ENCODE peak calls at places on chromosomes 3 and 15, in six cellular contexts. H is NB4, S is HepG2, N is lower leg skin, J is uterus, C is spleen. I is an unnamed sample.

GRCh38 chr15:34647569-34648334 is 64.3 kb upstream of the GOLGA8B start:
- DNase-seq in H (peak), S (no peak), N (peak), J (no peak), C (no peak), I (peak)

GRCh38 chr3:64039273-64039672 is 16.0 kb upstream of the PSMD6 start:
- DNase-seq in H (no peak), S (no peak), N (no peak), J (no peak), C (no peak), I (no peak)

GRCh38 chr3:60064210-60065178 is 1014.7 kb upstream of the CFAP20DC start:
- DNase-seq in H (no peak), S (no peak), N (no peak), J (no peak), C (no peak), I (no peak)

GRCh38 chr15:42035362-42035761 is 14.5 kb upstream of the PLA2G4E start:
- DNase-seq in H (peak), S (no peak), N (peak), J (no peak), C (no peak), I (no peak)

GRCh38 chr3:70989174-70989573 is 594.4 kb downstream of the FOXP1 start:
- DNase-seq in H (no peak), S (no peak), N (no peak), J (no peak), C (no peak), I (no peak)

GRCh38 chr3:159158213-159158612 is 356.4 kb downstream of the MFSD1 start:
- DNase-seq in H (no peak), S (no peak), N (no peak), J (no peak), C (no peak), I (no peak)

GRCh38 chr15:81809543-81809942 is 236.3 kb downstream of the MEX3B start:
- DNase-seq in H (peak), S (peak), N (no peak), J (no peak), C (no peak), I (peak)

GRCh38 chr3:134839990-134840389 is 44.9 kb downstream of the EPHB1 start:
- DNase-seq in H (peak), S (no peak), N (no peak), J (no peak), C (no peak), I (no peak)

GRCh38 chr3:96294143-96294542 is 520.3 kb upstream of the EPHA6 start:
- DNase-seq in H (peak), S (no peak), N (no peak), J (no peak), C (no peak), I (no peak)

GRCh38 chr3:141100531-141101320 is 49.6 kb downstream of the SPSB4 start:
- DNase-seq in H (no peak), S (no peak), N (no peak), J (peak), C (no peak), I (no peak)

GRCh38 chr3:113663324-113663750 is 33.1 kb downstream of the USF3 start:
- DNase-seq in H (no peak), S (peak), N (no peak), J (no peak), C (no peak), I (no peak)

GRCh38 chr3:119562307-119562961 is 3.0 kb upstream of the CD80 start:
- DNase-seq in H (peak), S (no peak), N (no peak), J (no peak), C (no peak), I (peak)

GRCh38 chr3:49004352-49005297 is 2.6 kb upstream of the WDR6 start:
- DNase-seq in H (no peak), S (peak), N (no peak), J (no peak), C (no peak), I (peak)

GRCh38 chr3:156825795-156826143 is 384 bp upstream of the LEKR1 start:
- DNase-seq in H (no peak), S (no peak), N (no peak), J (no peak), C (no peak), I (no peak)

GRCh38 chr3:156820687-156821070 is 5.5 kb upstream of the LEKR1 start:
- DNase-seq in H (peak), S (no peak), N (no peak), J (no peak), C (no peak), I (no peak)

GRCh38 chr3:156831006-156831405 is 4.9 kb downstream of the LEKR1 start:
- DNase-seq in H (no peak), S (no peak), N (no peak), J (no peak), C (no peak), I (no peak)

GRCh38 chr3:156826896-156827882 is 1.0 kb downstream of the LEKR1 start:
- DNase-seq in H (no peak), S (no peak), N (no peak), J (no peak), C (no peak), I (no peak)

GRCh38 chr3:156826144-156826895 is at the start of gene LEKR1:
- DNase-seq in H (peak), S (peak), N (peak), J (peak), C (peak), I (peak)
- TF ChIP-seq POLR2A in H (peak), S (peak), N (no peak), J (peak), C (no peak), I (peak)

GRCh38 chr3:98581474-98581873 is 11.9 kb downstream of the CPOX start:
- DNase-seq in H (no peak), S (no peak), N (no peak), J (no peak), C (no peak), I (no peak)
- TF ChIP-seq POLR2A in H (no peak), S (no peak), N (no peak), J (no peak), C (no peak), I (no peak)

GRCh38 chr15:73927476-73928240 is 1.4 kb downstream of the LOXL1 start:
- DNase-seq in H (peak), S (no peak), N (no peak), J (peak), C (peak), I (peak)
- TF ChIP-seq POLR2A in H (no peak), S (no peak), N (no peak), J (peak), C (no peak), I (no peak)

DNA sequence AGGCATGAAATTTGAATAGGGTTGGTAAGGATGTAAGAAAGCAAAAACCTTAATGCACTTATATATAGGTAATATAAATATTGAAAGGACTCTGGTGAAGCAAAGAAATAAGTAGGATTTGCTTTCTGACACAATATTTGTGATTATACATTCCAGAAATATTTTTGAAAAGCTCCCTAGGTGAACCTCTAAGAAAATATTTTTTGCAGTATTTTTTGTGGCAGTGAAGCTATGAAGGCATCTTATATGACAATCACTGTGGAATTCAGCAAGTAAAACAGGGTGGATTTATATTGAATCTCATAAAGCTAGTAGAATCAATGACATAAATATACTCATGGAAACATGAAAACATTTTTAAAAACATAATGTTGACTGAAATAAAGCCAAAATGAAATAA is 119.6 kb upstream of the EPHA3 start:
- DNase-seq in H (no peak), S (no peak), N (no peak), J (no peak), C (no peak), I (no peak)
- TF ChIP-seq POLR2A in H (no peak), S (no peak), N (no peak), J (no peak), C (no peak), I (no peak)

DNA sequence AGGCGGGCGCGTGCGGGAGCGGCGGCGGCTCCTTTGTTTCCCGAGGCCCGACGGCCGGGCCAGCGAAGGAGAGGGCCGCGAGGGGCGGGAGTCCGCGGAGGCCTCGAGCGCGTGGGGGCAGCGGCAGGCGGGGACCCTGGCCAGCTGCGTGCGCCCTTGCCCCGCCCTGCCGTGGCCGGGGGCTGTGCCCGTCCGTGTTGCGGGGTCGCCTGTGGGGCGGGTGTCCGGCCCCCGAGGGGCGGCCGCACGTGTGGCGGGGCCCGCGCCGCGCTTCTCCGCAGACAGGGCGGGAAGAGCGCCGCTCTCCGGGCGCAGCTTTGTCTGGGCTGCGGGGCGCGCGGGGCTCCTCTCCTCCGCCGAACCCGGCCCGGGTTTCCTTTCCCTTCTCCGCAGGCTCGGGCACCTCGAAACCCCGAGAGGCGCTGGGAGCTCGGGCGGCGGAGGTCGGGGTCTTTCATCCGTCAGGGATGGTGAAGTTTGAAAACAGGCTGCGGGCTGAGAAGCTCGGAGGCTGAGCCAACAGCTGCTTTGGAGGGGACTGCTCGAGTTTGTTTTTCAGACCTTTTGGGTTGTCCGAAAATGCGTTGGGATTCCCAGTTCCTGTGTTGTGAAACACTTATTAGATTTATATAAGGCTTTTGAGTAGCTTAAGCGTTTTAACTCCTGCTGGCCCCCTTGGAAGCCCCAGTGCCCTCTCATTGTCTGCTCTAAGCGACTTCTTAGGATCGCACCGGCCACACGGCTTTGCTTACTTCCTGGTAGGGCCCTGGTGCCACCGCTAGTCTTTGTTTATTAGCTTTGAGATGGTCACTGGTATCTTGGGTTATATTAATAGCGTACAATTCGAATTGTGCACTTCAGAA is 817 bp downstream of the USP3 start:
- DNase-seq in H (peak), S (peak), N (no peak), J (peak), C (peak), I (peak)
- TF ChIP-seq POLR2A in H (peak), S (no peak), N (no peak), J (no peak), C (no peak), I (peak)

GRCh38 chr15:64158363-64159134 is 4.3 kb downstream of the PPIB start:
- DNase-seq in H (no peak), S (no peak), N (no peak), J (no peak), C (no peak), I (no peak)
- TF ChIP-seq POLR2A in H (no peak), S (no peak), N (no peak), J (no peak), C (no peak), I (no peak)

DNA sequence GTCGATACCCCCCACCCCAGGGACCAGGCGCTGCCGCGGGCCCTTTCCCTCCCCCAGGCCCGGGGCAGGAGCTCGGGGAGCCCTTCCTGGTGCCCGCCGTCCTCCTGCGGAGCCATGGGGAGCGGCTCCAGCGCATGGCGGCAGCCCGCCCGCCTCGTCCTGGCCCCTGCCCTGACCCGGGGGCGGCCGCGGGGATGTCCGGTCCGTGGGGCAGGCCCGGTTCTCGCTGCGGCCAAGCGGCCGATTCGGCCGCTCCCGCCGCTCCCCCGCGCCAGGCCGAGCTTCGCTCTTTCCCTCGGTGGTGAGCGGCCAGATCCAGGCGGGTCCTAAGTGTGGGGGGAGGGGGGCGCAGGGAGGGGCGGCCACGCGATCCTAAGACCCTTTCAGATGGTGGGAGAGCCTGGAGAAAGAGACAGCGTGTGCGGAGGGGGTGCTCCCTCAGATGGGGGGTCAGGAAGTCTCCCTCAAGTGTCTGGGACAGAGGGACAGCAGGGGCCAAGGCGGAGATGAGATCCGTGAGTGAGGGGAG is 1.3 kb downstream of the NEIL1 start:
- DNase-seq in H (no peak), S (no peak), N (no peak), J (no peak), C (no peak), I (no peak)
- TF ChIP-seq POLR2A in H (no peak), S (no peak), N (no peak), J (no peak), C (no peak), I (no peak)

DNA sequence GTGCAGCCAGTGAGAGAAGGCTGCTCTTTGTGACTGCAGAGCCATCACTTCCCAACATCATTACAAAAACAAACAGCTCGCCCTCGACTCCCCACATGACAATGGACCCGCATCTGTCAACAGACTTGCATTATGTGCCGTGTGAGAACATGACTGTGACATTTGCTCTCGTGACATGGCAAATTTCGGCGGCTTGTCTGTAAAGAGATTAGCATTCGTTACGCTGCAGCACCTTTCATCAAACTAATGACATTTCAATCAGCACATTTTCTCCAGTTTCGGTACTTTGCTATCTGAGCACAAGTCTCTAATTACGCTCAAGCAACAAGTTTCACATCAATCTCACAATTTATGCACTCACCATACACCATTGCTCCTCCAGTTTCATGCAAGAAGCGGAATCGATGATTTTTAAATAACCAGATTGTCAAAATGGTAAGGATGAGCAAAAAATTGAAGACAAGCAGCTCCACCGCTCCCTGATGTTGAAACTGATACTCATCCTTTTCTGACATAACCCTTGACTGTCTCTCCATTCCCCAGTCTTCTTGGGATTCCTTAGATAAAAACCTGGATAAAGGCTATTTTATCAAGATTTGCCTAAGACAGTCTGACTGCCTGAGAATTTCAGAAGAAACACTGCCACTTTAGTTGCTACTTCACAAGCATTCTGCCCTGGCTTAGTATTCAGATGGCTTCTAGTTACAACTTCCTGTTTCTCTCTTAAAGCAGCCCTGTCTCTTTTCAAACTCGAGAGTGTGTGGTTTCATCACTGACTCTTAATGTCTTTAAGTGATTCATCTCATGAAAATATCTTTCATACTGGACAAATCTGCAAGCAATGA is at the start of gene SLC9A9:
- DNase-seq in H (peak), S (no peak), N (peak), J (no peak), C (peak), I (peak)
- TF ChIP-seq POLR2A in H (no peak), S (no peak), N (no peak), J (no peak), C (no peak), I (no peak)

I was measured in erythroblast.